ENCODE peak calls at places on chromosome 3, in eight cellular contexts. O is stimulated activated CD4-positive, alpha-beta T cell treated with anti-CD3 and anti-CD28 coated beads, TNF-alpha, amount 100 ng/mL, for 24 hours; G is GM04504; I is mesenchymal stem cell; K is esophagus muscularis mucosa; E is mesothelial cell of epicardium; U is AG04450; C is A172. H is an unnamed sample.

GRCh38 chr3:178367817-178368617 is 168.2 kb upstream of the KCNMB2 start:
- DNase-seq in U (no peak), E (no peak), G (no peak), K (no peak), O (no peak), C (no peak), I (no peak), H (no peak)

GRCh38 chr3:128841926-128842920 is 37.2 kb upstream of the ACAD9 start:
- DNase-seq in C (no peak), I (no peak), K (no peak), G (no peak), U (no peak), O (no peak), E (no peak), H (no peak)

GRCh38 chr3:138493804-138494606 is 59.6 kb downstream of the ESYT3 start:
- DNase-seq in E (no peak), O (no peak), K (no peak), U (peak), C (peak), G (peak), I (peak), H (no peak)

GRCh38 chr3:128988286-128988685 is 5.6 kb downstream of the CFAP92 start:
- DNase-seq in O (no peak), C (no peak), E (no peak), K (no peak), U (no peak), I (no peak), G (no peak), H (no peak)

GRCh38 chr3:57923101-57923500 is 85.1 kb upstream of the FLNB start:
- DNase-seq in O (no peak), I (no peak), E (no peak), U (no peak), K (no peak), G (no peak), C (no peak), H (no peak)

GRCh38 chr3:161630791-161631190 is 134.2 kb downstream of the OTOL1 start:
- DNase-seq in G (no peak), U (no peak), E (no peak), C (peak), I (peak), K (no peak), O (no peak), H (no peak)

GRCh38 chr3:14208977-14209394 is 30.4 kb downstream of the LSM3 start:
- DNase-seq in O (no peak), I (peak), E (no peak), G (no peak), U (peak), C (no peak), K (no peak), H (no peak)

GRCh38 chr3:172174396-172175253 is 135.2 kb downstream of the FNDC3B start:
- DNase-seq in U (no peak), E (no peak), I (peak), K (no peak), O (no peak), G (no peak), C (no peak), H (no peak)

GRCh38 chr3:70999730-71000129 is 583.8 kb downstream of the FOXP1 start:
- DNase-seq in I (peak), O (no peak), C (peak), G (peak), U (no peak), K (no peak), E (no peak), H (no peak)

GRCh38 chr3:42631650-42632049 is 21.8 kb upstream of the ZBTB47 start:
- DNase-seq in G (no peak), U (no peak), C (no peak), K (no peak), E (no peak), I (no peak), O (no peak), H (no peak)

GRCh38 chr3:107826727-107827126 is 264.1 kb downstream of the CD47 start:
- DNase-seq in U (no peak), C (no peak), I (no peak), G (no peak), E (no peak), O (no peak), K (peak), H (no peak)

GRCh38 chr3:159263750-159264561 is 462.1 kb downstream of the MFSD1 start:
- DNase-seq in I (peak), G (peak), U (no peak), E (no peak), C (peak), O (no peak), K (no peak), H (no peak)

GRCh38 chr3:185270262-185270955 is 16.6 kb upstream of the EHHADH start:
- DNase-seq in E (no peak), O (no peak), K (no peak), U (no peak), I (peak), G (no peak), C (peak), H (no peak)

GRCh38 chr3:193711964-193712598 is 119.1 kb downstream of the OPA1 start:
- DNase-seq in I (no peak), K (peak), C (no peak), O (no peak), U (no peak), G (no peak), E (no peak), H (peak)

GRCh38 chr3:29022976-29023375 is 257.9 kb upstream of the RBMS3 start:
- DNase-seq in G (no peak), I (no peak), K (no peak), C (no peak), E (no peak), U (no peak), O (no peak), H (no peak)

GRCh38 chr3:111547645-111548044 is 5.6 kb downstream of the CD96 start:
- DNase-seq in K (no peak), E (no peak), G (no peak), C (no peak), U (no peak), O (no peak), I (no peak), H (no peak)

GRCh38 chr3:180764481-180764880 is 85.2 kb upstream of the CCDC39 start:
- DNase-seq in U (no peak), G (no peak), C (no peak), O (no peak), I (no peak), K (no peak), E (no peak), H (no peak)

GRCh38 chr3:190764231-190764630 is 98.3 kb downstream of the GMNC start:
- DNase-seq in G (no peak), U (no peak), E (no peak), C (no peak), K (no peak), I (no peak), O (no peak), H (no peak)

GRCh38 chr3:27639271-27639670 is 82.9 kb downstream of the EOMES start:
- DNase-seq in K (no peak), G (no peak), O (no peak), U (no peak), E (no peak), I (no peak), C (no peak), H (no peak)

GRCh38 chr3:156819842-156820686 is 6.1 kb upstream of the LEKR1 start:
- DNase-seq in I (no peak), G (no peak), E (no peak), U (no peak), C (no peak), O (no peak), K (no peak), H (no peak)

GRCh38 chr3:48681974-48682610 is 3.6 kb downstream of the NCKIPSD start:
- DNase-seq in C (no peak), I (no peak), K (no peak), G (no peak), E (no peak), O (no peak), U (no peak), H (no peak)

GRCh38 chr3:13932578-13933295 is 52.9 kb upstream of the WNT7A start:
- DNase-seq in O (peak), E (no peak), I (no peak), G (no peak), U (no peak), K (no peak), C (no peak), H (no peak)

GRCh38 chr3:114606336-114606735 is 312.5 kb downstream of the TIGIT start:
- DNase-seq in K (no peak), G (no peak), O (no peak), U (no peak), I (peak), E (no peak), C (no peak), H (no peak)

GRCh38 chr3:155995525-155996370 is 124.6 kb upstream of the KCNAB1 start:
- DNase-seq in U (peak), G (peak), K (no peak), O (no peak), I (peak), E (no peak), C (peak), H (no peak)

GRCh38 chr3:160879859-160880258 is 123.8 kb downstream of the PPM1L start:
- DNase-seq in I (no peak), G (no peak), U (no peak), O (no peak), K (no peak), E (no peak), C (no peak), H (no peak)

GRCh38 chr3:174253940-174254339 is 605.2 kb upstream of the NAALADL2 start:
- DNase-seq in E (no peak), I (no peak), G (no peak), O (no peak), U (no peak), C (no peak), K (no peak), H (no peak)

GRCh38 chr3:8629151-8630021 is 15.2 kb downstream of the SSUH2 start:
- DNase-seq in C (peak), U (peak), O (peak), E (no peak), G (peak), I (peak), K (no peak), H (peak)

H was measured in breast epithelium.